ENCODE peak calls at places on chromosomes 16 and 17, in seven cellular contexts. I, U, C, K, B, F and J are unnamed samples.

GRCh38 chr16:28303132-28303531 is 10.8 kb downstream of the SBK1 start:
- DNase-seq in B (no peak), K (no peak), I (no peak), U (no peak), C (no peak), F (no peak), J (no peak)

GRCh38 chr17:82592289-82592683 is 56.0 kb downstream of the WDR45B start:
- DNase-seq in C (no peak), F (no peak), B (peak; percentile 71), I (no peak), K (no peak), U (no peak), J (no peak)

GRCh38 chr17:1399366-1399678 is 700 bp downstream of the YWHAE start:
- DNase-seq in C (no peak), F (no peak), K (no peak), I (peak; percentile 39), U (no peak), B (no peak), J (no peak)

GRCh38 chr16:20879175-20880053 is 20.7 kb downstream of the DCUN1D3 start:
- DNase-seq in C (no peak), F (no peak), B (no peak), K (no peak), I (no peak), U (peak; percentile 61), J (peak; percentile 78)

GRCh38 chr16:11949527-11949926 is 7.7 kb upstream of the NPIPB2 start:
- DNase-seq in U (peak; percentile 46), B (peak; percentile 16), F (no peak), C (no peak), I (no peak), K (peak; percentile 16), J (peak; percentile 82)

GRCh38 chr16:77212736-77213541 is 13.7 kb downstream of the SYCE1L start:
- DNase-seq in C (peak; percentile 73), U (peak; percentile 55), B (peak; percentile 41), I (peak; percentile 40), F (peak; percentile 79), K (no peak), J (peak; percentile 62)

GRCh38 chr16:4613636-4614570 is 785 bp downstream of the UBALD1 start:
- DNase-seq in I (no peak), U (peak; percentile 58), F (no peak), K (no peak), C (peak; percentile 67), B (no peak), J (peak; percentile 69)

GRCh38 chr17:36691606-36692005 is 90.2 kb downstream of the MRM1 start:
- DNase-seq in K (no peak), I (no peak), U (no peak), B (no peak), F (no peak), C (no peak), J (no peak)

GRCh38 chr17:32634167-32634566 is 147.4 kb downstream of the CDK5R1 start:
- DNase-seq in I (no peak), B (no peak), U (no peak), C (no peak), F (no peak), K (no peak), J (peak; percentile 6)

GRCh38 chr17:48625502-48626201 is 506 bp downstream of the HOXB9 start:
- DNase-seq in U (no peak), K (no peak), I (no peak), C (no peak), B (peak; percentile 35), F (peak; percentile 90), J (peak; percentile 51)

GRCh38 chr16:85716680-85717038 is 27.9 kb upstream of the GINS2 start:
- DNase-seq in F (no peak), U (no peak), K (no peak), I (no peak), B (no peak), C (no peak), J (no peak)

GRCh38 chr16:85718682-85719081 is 29.9 kb upstream of the GINS2 start:
- DNase-seq in K (no peak), C (no peak), B (no peak), U (no peak), I (no peak), F (no peak), J (peak; percentile 42)

GRCh38 chr16:85719605-85720318 is 31.0 kb upstream of the GINS2 start:
- DNase-seq in U (no peak), C (no peak), K (no peak), B (no peak), F (no peak), I (no peak), J (no peak)

GRCh38 chr16:85717393-85718152 is 28.8 kb upstream of the GINS2 start:
- DNase-seq in U (peak; percentile 69), B (peak; percentile 67), F (peak; percentile 74), C (peak; percentile 71), I (peak; percentile 24), K (peak; percentile 8), J (peak; percentile 76)

DNA sequence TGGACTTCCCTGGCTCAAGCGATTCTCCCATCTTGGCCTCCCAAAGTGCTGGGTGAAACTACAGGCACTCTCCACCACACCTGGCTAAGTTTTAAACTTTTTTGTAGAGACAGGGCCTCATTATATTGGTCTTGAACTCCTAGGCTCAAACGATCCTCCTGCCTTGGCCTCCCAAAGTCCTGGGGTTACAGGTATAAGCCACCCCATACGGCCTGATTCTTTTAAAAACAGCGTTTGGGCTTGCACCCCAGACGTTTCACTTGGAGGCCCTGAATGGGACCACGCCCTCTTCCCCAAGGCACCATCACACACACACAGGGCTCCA is 29.4 kb upstream of the GINS2 start:
- DNase-seq in K (no peak), B (no peak), I (no peak), F (no peak), U (no peak), C (no peak), J (no peak)
- TF ChIP-seq CTCF in K (no peak), B (no peak), I (no peak), F (no peak), U (no peak), C (no peak), J (no peak)

DNA sequence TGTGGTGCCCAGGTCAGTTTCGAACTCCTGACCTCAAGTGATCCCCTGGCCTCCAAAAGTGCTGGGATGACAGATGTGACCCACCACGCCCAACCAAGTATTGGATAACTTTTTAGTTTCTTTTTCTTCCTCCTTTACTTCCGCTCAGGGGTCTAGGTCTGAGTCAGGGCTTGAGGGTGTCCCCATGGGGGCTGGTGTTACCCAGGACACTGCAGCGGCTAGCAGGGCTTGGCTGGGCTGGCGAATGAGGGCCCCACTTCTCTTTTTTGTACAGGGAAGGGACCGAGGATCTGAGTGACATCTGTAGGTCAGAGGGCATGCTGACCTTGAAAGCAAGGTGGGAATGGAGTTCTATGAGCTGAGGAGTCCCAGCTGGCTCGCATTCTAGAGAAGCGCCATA is 24.9 kb downstream of the RAB11FIP3 start:
- DNase-seq in U (no peak), I (no peak), K (no peak), B (no peak), F (no peak), C (no peak), J (peak; percentile 77)
- H3K4me3 ChIP-seq in U (no peak overlapping the region), I (no peak overlapping the region), K (no peak overlapping the region), B (no peak overlapping the region), F (no peak overlapping the region), C (no peak overlapping the region), J (no peak overlapping the region)

DNA sequence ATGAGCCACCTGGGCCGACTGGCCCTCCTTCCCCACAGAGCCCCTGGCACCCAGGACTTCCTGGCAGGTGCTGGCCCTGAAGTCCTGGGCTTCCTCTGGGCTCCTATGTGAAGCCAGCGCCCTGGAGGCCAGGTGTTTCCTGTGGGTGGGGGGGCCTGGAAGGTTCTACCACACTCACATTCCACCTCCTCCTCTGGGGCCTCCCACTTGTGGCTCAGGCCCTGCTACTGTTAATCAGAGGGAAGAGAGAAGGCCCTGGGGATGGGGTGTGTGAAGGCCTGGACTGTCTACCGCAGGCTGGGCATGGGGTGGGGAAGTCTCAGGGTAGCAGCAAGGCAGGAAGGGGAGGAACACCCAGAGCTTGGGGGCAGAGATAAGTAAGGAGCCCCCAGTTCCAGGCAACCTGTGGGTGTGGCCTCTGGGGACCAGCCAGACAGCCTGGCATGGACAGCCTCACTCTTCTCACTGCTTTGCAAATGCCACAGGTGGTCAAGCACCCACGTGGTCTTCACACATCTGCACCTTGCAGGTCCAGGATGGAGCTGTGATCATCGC is 111.9 kb upstream of the TNRC6C start:
- DNase-seq in C (no peak), K (no peak), B (no peak), U (no peak), I (no peak), F (no peak), J (no peak)
- TF ChIP-seq CTCF in C (no peak), K (no peak), B (no peak), U (no peak), I (no peak), F (no peak), J (no peak)

GRCh38 chr16:56606688-56607618 is 1.4 kb upstream of the MT2A start:
- DNase-seq in U (peak; percentile 99), F (peak; percentile 64), K (peak; percentile 95), C (peak; percentile 44), B (peak; percentile 82), I (peak; percentile 62), J (no peak)
- H3K4me3 ChIP-seq in U (no peak overlapping the region), F (no peak overlapping the region), K (peak overlapping the region; percentile 33), C (no peak overlapping the region), B (no peak overlapping the region), I (peak overlapping the region; percentile 66), J (no peak overlapping the region)

GRCh38 chr17:73697872-73698271 is 53.6 kb upstream of the SDK2 start:
- DNase-seq in C (no peak), B (no peak), F (no peak), K (no peak), I (no peak), U (no peak), J (no peak)
- TF ChIP-seq CTCF in C (no peak), B (no peak), F (no peak), K (no peak), I (no peak), U (no peak), J (no peak)

DNA sequence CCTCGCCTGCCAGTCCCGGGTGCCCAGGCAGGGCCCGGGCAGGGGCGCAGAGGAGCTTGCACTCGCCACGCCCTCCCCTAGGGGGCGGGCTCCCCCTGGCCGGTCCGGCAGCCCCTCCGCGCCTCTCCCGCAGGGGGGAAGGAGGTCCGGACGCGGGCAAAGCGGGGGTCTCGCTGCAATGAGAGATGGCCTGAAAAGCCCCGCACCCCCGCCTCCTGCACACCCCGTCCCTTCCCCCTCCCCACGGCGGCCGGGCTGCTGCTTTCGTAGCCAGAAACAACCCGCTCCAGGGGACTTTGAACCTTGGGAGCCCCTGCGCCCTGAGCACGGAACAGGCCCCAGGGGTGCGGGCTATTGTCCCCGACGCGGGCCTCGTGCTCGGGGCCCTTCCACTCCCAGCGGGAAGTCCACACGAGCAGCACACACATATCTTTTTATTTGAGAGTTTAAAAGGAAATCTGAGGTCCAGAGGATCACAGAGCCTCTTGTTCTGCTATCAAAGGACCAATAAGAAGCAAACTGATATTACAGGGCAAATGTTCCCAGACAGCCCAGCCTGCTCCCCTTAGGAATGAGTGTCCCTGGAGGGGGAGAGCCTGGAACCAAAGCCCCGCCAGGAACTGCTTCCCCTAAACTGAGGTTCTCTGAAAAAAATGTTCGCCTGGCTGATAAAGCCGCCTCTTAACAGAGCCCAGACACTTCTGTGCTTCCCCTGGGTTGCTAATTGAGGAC is 5.8 kb upstream of the CBX4 start:
- DNase-seq in U (peak; percentile 49), I (no peak), B (no peak), K (no peak), C (peak; percentile 78), F (peak; percentile 76), J (peak; percentile 41)
- H3K4me3 ChIP-seq in U (peak overlapping the region; percentile 34), I (peak overlapping the region; percentile 62), B (peak overlapping the region; percentile 48), K (peak overlapping the region; percentile 10), C (peak overlapping the region; percentile 31), F (peak overlapping the region; percentile 66), J (no peak overlapping the region)

GRCh38 chr17:12789075-12789975 is at the start of gene ARHGAP44:
- DNase-seq in U (peak; percentile 76), C (peak; percentile 74), F (peak; percentile 81), K (no peak), B (peak; percentile 58), I (peak; percentile 15), J (peak; percentile 66)
- TF ChIP-seq CTCF in U (no peak), C (no peak), F (no peak), K (no peak), B (no peak), I (no peak), J (no peak)